ENCODE peak calls at places on chromosomes 1 and 21, in ten cellular contexts. K, W, Q, F, J, M, P, D, Y and G are unnamed samples.

GRCh38 chr21:34642211-34643075 is 26.4 kb upstream of the CLIC6 start:
- DNase-seq in K (no peak), W (no peak), Q (no peak), F (no peak), J (peak), M (no peak), P (no peak), D (no peak), Y (no peak), G (no peak)

GRCh38 chr1:55987491-55988255 is 591.7 kb downstream of the PLPP3 start:
- DNase-seq in K (no peak), W (no peak), Q (no peak), F (no peak), J (peak), M (no peak), P (no peak), D (no peak), Y (no peak), G (no peak)

GRCh38 chr1:169890761-169891538 is 2.7 kb downstream of the SCYL3 start:
- DNase-seq in K (no peak), W (peak), Q (no peak), F (peak), J (no peak), M (peak), P (no peak), D (no peak), Y (no peak), G (peak)

GRCh38 chr1:18278953-18279712 is 171.5 kb downstream of the IGSF21 start:
- DNase-seq in K (no peak), W (no peak), Q (no peak), F (no peak), J (no peak), M (no peak), P (no peak), D (no peak), Y (no peak), G (no peak)

GRCh38 chr1:113253979-113254378 is 136.3 kb upstream of the MAGI3 start:
- DNase-seq in K (no peak), W (no peak), Q (no peak), F (no peak), J (no peak), M (no peak), P (no peak), D (no peak), Y (no peak), G (no peak)

GRCh38 chr1:234607091-234608025 is 2.6 kb downstream of the IRF2BP2 start:
- DNase-seq in K (peak), W (no peak), Q (no peak), F (peak), J (no peak), M (peak), P (no peak), D (peak), Y (no peak), G (no peak)

GRCh38 chr1:183234660-183235476 is 48.8 kb downstream of the LAMC2 start:
- DNase-seq in K (peak), W (no peak), Q (peak), F (no peak), J (peak), M (no peak), P (no peak), D (no peak), Y (peak), G (no peak)

GRCh38 chr1:115063238-115063901 is 25.9 kb downstream of the TSPAN2 start:
- DNase-seq in K (no peak), W (no peak), Q (no peak), F (peak), J (no peak), M (peak), P (no peak), D (no peak), Y (no peak), G (peak)

GRCh38 chr21:40404319-40404906 is 442.5 kb downstream of the DSCAM start:
- DNase-seq in K (no peak), W (no peak), Q (no peak), F (no peak), J (no peak), M (no peak), P (no peak), D (no peak), Y (no peak), G (no peak)

GRCh38 chr1:28160677-28161328 is 15.7 kb downstream of the PTAFR start:
- DNase-seq in K (no peak), W (no peak), Q (no peak), F (no peak), J (peak), M (no peak), P (no peak), D (no peak), Y (no peak), G (no peak)

GRCh38 chr1:78143152-78143551 is 97.4 kb downstream of the GIPC2 start:
- DNase-seq in K (no peak), W (no peak), Q (no peak), F (no peak), J (no peak), M (no peak), P (no peak), D (no peak), Y (no peak), G (no peak)

GRCh38 chr1:18217398-18218043 is 109.9 kb downstream of the IGSF21 start:
- DNase-seq in K (no peak), W (no peak), Q (no peak), F (no peak), J (peak), M (no peak), P (no peak), D (peak), Y (no peak), G (no peak)

GRCh38 chr1:90709535-90709934 is 7.6 kb downstream of the BARHL2 start:
- DNase-seq in K (no peak), W (no peak), Q (peak), F (no peak), J (no peak), M (no peak), P (no peak), D (no peak), Y (no peak), G (no peak)